ENCODE peak calls at places on chromosomes 4 and X, in six cellular contexts. One of them, this sample, is unnamed.

GRCh38 chrX:16479206-16479869 is 170.6 kb upstream of the S100G start:
- DNase-seq in HepG2: peak; percentile 20
- DNase-seq in HCT116: no peak
- DNase-seq in K562: no peak
- DNase-seq in H1: no peak
- DNase-seq in NT2/D1: no peak
- DNase-seq in this sample: no peak

GRCh38 chrX:37491686-37492085 is 79.8 kb upstream of the LANCL3 start:
- DNase-seq in HepG2: no peak
- DNase-seq in HCT116: no peak
- DNase-seq in K562: no peak
- DNase-seq in H1: no peak
- DNase-seq in NT2/D1: no peak
- DNase-seq in this sample: no peak

GRCh38 chr4:76702440-76703122 is 195.4 kb downstream of the SOWAHB start:
- DNase-seq in HepG2: no peak
- DNase-seq in HCT116: no peak
- DNase-seq in K562: no peak
- DNase-seq in H1: no peak
- DNase-seq in NT2/D1: no peak
- DNase-seq in this sample: no peak

GRCh38 chrX:30881390-30881789 is 7.7 kb downstream of the TAB3 start:
- DNase-seq in HepG2: no peak
- DNase-seq in HCT116: no peak
- DNase-seq in K562: no peak
- DNase-seq in H1: no peak
- DNase-seq in NT2/D1: no peak
- DNase-seq in this sample: no peak

GRCh38 chr4:48137766-48138349 is 3.8 kb upstream of the TXK start:
- DNase-seq in HepG2: no peak
- DNase-seq in HCT116: no peak
- DNase-seq in K562: no peak
- DNase-seq in H1: no peak
- DNase-seq in NT2/D1: no peak
- DNase-seq in this sample: no peak

GRCh38 chrX:101097546-101098453 is at the start of gene CENPI:
- DNase-seq in HepG2: peak; percentile 83
- DNase-seq in HCT116: peak; percentile 81
- DNase-seq in K562: peak; percentile 99
- DNase-seq in H1: peak; percentile 72
- DNase-seq in NT2/D1: peak; percentile 93
- DNase-seq in this sample: peak; percentile 93

GRCh38 chr4:130147618-130148017 is 1051.7 kb downstream of the C4orf33 start:
- DNase-seq in HepG2: no peak
- DNase-seq in HCT116: no peak
- DNase-seq in K562: no peak
- DNase-seq in H1: no peak
- DNase-seq in NT2/D1: peak; percentile 30
- DNase-seq in this sample: no peak

GRCh38 chr4:173270312-173271027 is 63.7 kb downstream of the HMGB2 start:
- DNase-seq in HepG2: no peak
- DNase-seq in HCT116: no peak
- DNase-seq in K562: no peak
- DNase-seq in H1: no peak
- DNase-seq in NT2/D1: no peak
- DNase-seq in this sample: peak; percentile 32

GRCh38 chrX:80573275-80573674 is 153.0 kb downstream of the TENT5D start:
- DNase-seq in HepG2: no peak
- DNase-seq in HCT116: no peak
- DNase-seq in K562: no peak
- DNase-seq in H1: no peak
- DNase-seq in NT2/D1: no peak
- DNase-seq in this sample: no peak

GRCh38 chr4:21290562-21290961 is 590.3 kb downstream of the PACRGL start:
- DNase-seq in HepG2: no peak
- DNase-seq in HCT116: no peak
- DNase-seq in K562: no peak
- DNase-seq in H1: no peak
- DNase-seq in NT2/D1: no peak
- DNase-seq in this sample: no peak

GRCh38 chr4:37542749-37543148 is 143.4 kb downstream of the RELL1 start:
- DNase-seq in HepG2: no peak
- DNase-seq in HCT116: no peak
- DNase-seq in K562: no peak
- DNase-seq in H1: no peak
- DNase-seq in NT2/D1: no peak
- DNase-seq in this sample: no peak

GRCh38 chr4:15996773-15997172 is 33.8 kb upstream of the FGFBP2 start:
- DNase-seq in HepG2: no peak
- DNase-seq in HCT116: no peak
- DNase-seq in K562: no peak
- DNase-seq in H1: no peak
- DNase-seq in NT2/D1: no peak
- DNase-seq in this sample: no peak

GRCh38 chrX:27966955-27967354 is 14.3 kb downstream of the DCAF8L1 start:
- DNase-seq in HepG2: no peak
- DNase-seq in HCT116: no peak
- DNase-seq in K562: no peak
- DNase-seq in H1: no peak
- DNase-seq in NT2/D1: no peak
- DNase-seq in this sample: no peak

GRCh38 chrX:16745659-16746058 is 26.2 kb downstream of the SYAP1 start:
- DNase-seq in HepG2: peak; percentile 73
- DNase-seq in HCT116: no peak
- DNase-seq in K562: no peak
- DNase-seq in H1: no peak
- DNase-seq in NT2/D1: no peak
- DNase-seq in this sample: no peak

GRCh38 chr4:139214039-139214534 is 37.1 kb upstream of the ELF2 start:
- DNase-seq in HepG2: peak; percentile 69
- DNase-seq in HCT116: no peak
- DNase-seq in K562: peak; percentile 16
- DNase-seq in H1: peak; percentile 50
- DNase-seq in NT2/D1: no peak
- DNase-seq in this sample: no peak

GRCh38 chr4:158130204-158130603 is 42.6 kb downstream of the GASK1B start:
- DNase-seq in HepG2: no peak
- DNase-seq in HCT116: no peak
- DNase-seq in K562: no peak
- DNase-seq in H1: no peak
- DNase-seq in NT2/D1: no peak
- DNase-seq in this sample: no peak

GRCh38 chr4:55725057-55725456 is 89.0 kb upstream of the NMU start:
- DNase-seq in HepG2: no peak
- DNase-seq in HCT116: no peak
- DNase-seq in K562: peak; percentile 40
- DNase-seq in H1: no peak
- DNase-seq in NT2/D1: no peak
- DNase-seq in this sample: peak; percentile 70

GRCh38 chrX:9188117-9188516 is 154.2 kb upstream of the FAM9B start:
- DNase-seq in HepG2: no peak
- DNase-seq in HCT116: no peak
- DNase-seq in K562: no peak
- DNase-seq in H1: no peak
- DNase-seq in NT2/D1: no peak
- DNase-seq in this sample: peak; percentile 59

GRCh38 chr4:98996056-98996941 is 778 bp downstream of the METAP1 start:
- DNase-seq in HepG2: peak; percentile 23
- DNase-seq in HCT116: no peak
- DNase-seq in K562: no peak
- DNase-seq in H1: no peak
- DNase-seq in NT2/D1: no peak
- DNase-seq in this sample: peak; percentile 35

GRCh38 chr4:41365726-41366125 is 109.0 kb downstream of the UCHL1 start:
- DNase-seq in HepG2: no peak
- DNase-seq in HCT116: no peak
- DNase-seq in K562: no peak
- DNase-seq in H1: no peak
- DNase-seq in NT2/D1: no peak
- DNase-seq in this sample: no peak

GRCh38 chrX:113973706-113974105 is 610.2 kb upstream of the HTR2C start:
- DNase-seq in HepG2: no peak
- DNase-seq in HCT116: no peak
- DNase-seq in K562: no peak
- DNase-seq in H1: no peak
- DNase-seq in NT2/D1: no peak
- DNase-seq in this sample: no peak

GRCh38 chrX:22922961-22923360 is 76.8 kb upstream of the DDX53 start:
- DNase-seq in HepG2: no peak
- DNase-seq in HCT116: no peak
- DNase-seq in K562: no peak
- DNase-seq in H1: no peak
- DNase-seq in NT2/D1: no peak
- DNase-seq in this sample: no peak

GRCh38 chr4:140472156-140472555 is 25.9 kb downstream of the MGAT4D start:
- DNase-seq in HepG2: no peak
- DNase-seq in HCT116: no peak
- DNase-seq in K562: no peak
- DNase-seq in H1: no peak
- DNase-seq in NT2/D1: no peak
- DNase-seq in this sample: no peak

GRCh38 chrX:106510713-106511411 is 100.9 kb upstream of the RADX start:
- DNase-seq in HepG2: no peak
- DNase-seq in HCT116: no peak
- DNase-seq in K562: no peak
- DNase-seq in H1: no peak
- DNase-seq in NT2/D1: no peak
- DNase-seq in this sample: no peak

GRCh38 chrX:121221321-121221977 is 174.0 kb downstream of the GLUD2 start:
- DNase-seq in HepG2: no peak
- DNase-seq in HCT116: no peak
- DNase-seq in K562: no peak
- DNase-seq in H1: no peak
- DNase-seq in NT2/D1: no peak
- DNase-seq in this sample: no peak

DNA sequence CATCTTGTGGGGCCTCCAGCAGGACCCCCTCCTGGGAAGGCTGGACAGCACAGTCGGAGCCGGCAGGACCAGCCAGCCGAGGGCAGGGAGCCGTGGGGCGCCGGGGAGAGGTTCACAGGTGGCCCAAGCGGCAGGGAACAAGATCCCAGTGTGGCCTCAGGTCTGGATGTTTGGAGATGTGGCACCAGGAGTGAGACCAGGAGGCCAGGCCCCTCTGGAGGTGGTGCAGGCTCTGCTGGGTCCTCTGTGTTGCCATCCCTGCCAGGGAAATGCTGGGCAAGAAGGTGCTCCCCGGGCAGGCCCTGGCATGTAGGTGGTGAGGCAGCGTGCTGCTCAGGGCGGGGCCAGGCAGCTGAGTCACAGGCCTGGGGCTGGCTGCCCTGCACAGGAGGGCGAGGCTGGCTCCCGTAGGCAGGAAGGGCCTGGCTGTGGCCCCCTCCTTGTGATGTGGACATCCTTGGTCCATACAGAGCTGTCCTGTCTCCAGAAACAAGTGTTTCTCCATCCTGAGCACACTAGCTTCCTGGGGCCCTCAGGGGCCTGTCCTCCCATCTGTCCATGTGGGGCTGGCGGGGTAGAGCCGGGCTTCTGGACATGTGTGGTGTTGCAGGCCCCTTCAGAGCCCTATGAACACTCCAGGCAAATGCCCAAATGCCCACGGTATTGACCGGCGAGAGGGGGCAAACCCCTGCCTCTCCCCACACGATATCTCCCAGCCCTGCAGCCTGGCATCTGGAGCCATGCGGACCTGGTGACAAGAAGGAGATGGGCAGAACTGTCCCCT is 4.8 kb upstream of the HGFAC start:
- DNase-seq in HepG2: no peak
- DNase-seq in HCT116: peak; percentile 62
- DNase-seq in K562: no peak
- DNase-seq in H1: no peak
- DNase-seq in NT2/D1: no peak
- DNase-seq in this sample: no peak
- TF ChIP-seq YY1 in HepG2: no peak
- TF ChIP-seq YY1 in HCT116: peak; percentile 53
- TF ChIP-seq YY1 in K562: no peak
- TF ChIP-seq YY1 in H1: no peak
- TF ChIP-seq YY1 in NT2/D1: no peak
- TF ChIP-seq YY1 in this sample: no peak

GRCh38 chrX:10756365-10756915 is 136.1 kb upstream of the MID1 start:
- DNase-seq in HepG2: no peak
- DNase-seq in HCT116: peak; percentile 18
- DNase-seq in K562: no peak
- DNase-seq in H1: no peak
- DNase-seq in NT2/D1: no peak
- DNase-seq in this sample: no peak
- TF ChIP-seq YY1 in HepG2: no peak
- TF ChIP-seq YY1 in HCT116: no peak
- TF ChIP-seq YY1 in K562: no peak
- TF ChIP-seq YY1 in H1: no peak
- TF ChIP-seq YY1 in NT2/D1: no peak
- TF ChIP-seq YY1 in this sample: no peak

GRCh38 chr4:8407756-8408155 is 32.8 kb downstream of the ACOX3 start:
- DNase-seq in HepG2: no peak
- DNase-seq in HCT116: no peak
- DNase-seq in K562: no peak
- DNase-seq in H1: no peak
- DNase-seq in NT2/D1: no peak
- DNase-seq in this sample: no peak

GRCh38 chr4:8411351-8412180 is 29.0 kb downstream of the ACOX3 start:
- DNase-seq in HepG2: no peak
- DNase-seq in HCT116: no peak
- DNase-seq in K562: no peak
- DNase-seq in H1: no peak
- DNase-seq in NT2/D1: no peak
- DNase-seq in this sample: no peak

GRCh38 chr4:8410641-8411271 is 29.8 kb downstream of the ACOX3 start:
- DNase-seq in HepG2: peak; percentile 80
- DNase-seq in HCT116: peak; percentile 81
- DNase-seq in K562: peak; percentile 86
- DNase-seq in H1: peak; percentile 53
- DNase-seq in NT2/D1: peak; percentile 71
- DNase-seq in this sample: peak; percentile 88

GRCh38 chr4:8410066-8410600 is 30.4 kb downstream of the ACOX3 start:
- DNase-seq in HepG2: no peak
- DNase-seq in HCT116: no peak
- DNase-seq in K562: no peak
- DNase-seq in H1: no peak
- DNase-seq in NT2/D1: no peak
- DNase-seq in this sample: no peak

GRCh38 chr4:8409271-8410065 is 31.1 kb downstream of the ACOX3 start:
- DNase-seq in HepG2: no peak
- DNase-seq in HCT116: no peak
- DNase-seq in K562: peak; percentile 77
- DNase-seq in H1: no peak
- DNase-seq in NT2/D1: no peak
- DNase-seq in this sample: peak; percentile 52
- TF ChIP-seq YY1 in HepG2: no peak
- TF ChIP-seq YY1 in HCT116: no peak
- TF ChIP-seq YY1 in K562: no peak
- TF ChIP-seq YY1 in H1: no peak
- TF ChIP-seq YY1 in NT2/D1: no peak
- TF ChIP-seq YY1 in this sample: no peak

DNA sequence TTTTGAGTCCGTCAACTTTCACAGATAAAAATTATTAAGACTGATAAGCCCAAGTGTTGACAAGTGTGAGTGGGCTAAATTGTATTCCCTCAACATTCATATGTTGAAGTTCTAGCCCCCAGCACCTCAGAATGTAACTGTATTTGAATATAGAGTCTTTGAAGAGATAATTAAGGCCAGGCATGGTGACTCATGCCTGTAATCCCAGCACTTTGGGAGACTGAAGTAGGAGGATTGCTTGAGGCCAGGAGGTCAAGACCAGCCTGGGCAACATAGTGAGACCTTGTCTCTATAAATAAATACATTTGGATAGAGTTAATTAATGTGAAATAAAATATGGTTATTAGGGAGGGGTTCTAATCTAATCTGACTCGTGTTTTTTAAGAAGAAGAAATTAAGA is 29.7 kb upstream of the SLC25A4 start:
- DNase-seq in HepG2: no peak
- DNase-seq in HCT116: no peak
- DNase-seq in K562: no peak
- DNase-seq in H1: no peak
- DNase-seq in NT2/D1: no peak
- DNase-seq in this sample: no peak
- TF ChIP-seq YY1 in HepG2: no peak
- TF ChIP-seq YY1 in HCT116: no peak
- TF ChIP-seq YY1 in K562: no peak
- TF ChIP-seq YY1 in H1: no peak
- TF ChIP-seq YY1 in NT2/D1: no peak
- TF ChIP-seq YY1 in this sample: no peak